ENCODE peak calls at places on chromosomes 16 and 17, in five cellular contexts. One of them, this sample, is unnamed.

GRCh38 chr17:39404542-39405378 is 3.3 kb upstream of the FBXL20 start:
- DNase-seq in mammary epithelial cell: peak
- DNase-seq in left ventricle myocardium inferior: no peak
- DNase-seq in tibial artery: no peak
- DNase-seq in A549: peak
- DNase-seq in this sample: no peak

GRCh38 chr16:87851141-87851587 is 18.1 kb downstream of the SLC7A5 start:
- DNase-seq in mammary epithelial cell: peak
- DNase-seq in tibial artery: no peak
- DNase-seq in left ventricle myocardium inferior: no peak
- DNase-seq in A549: no peak
- DNase-seq in this sample: peak

GRCh38 chr17:70820276-70820675 is 650.9 kb downstream of the KCNJ2 start:
- DNase-seq in mammary epithelial cell: no peak
- DNase-seq in tibial artery: no peak
- DNase-seq in A549: no peak
- DNase-seq in left ventricle myocardium inferior: no peak
- DNase-seq in this sample: no peak

GRCh38 chr17:72136692-72137550 is 16.1 kb downstream of the SOX9 start:
- DNase-seq in mammary epithelial cell: peak
- DNase-seq in left ventricle myocardium inferior: no peak
- DNase-seq in A549: peak
- DNase-seq in tibial artery: no peak
- DNase-seq in this sample: no peak

GRCh38 chr17:74217036-74217725 is 3.8 kb downstream of the TTYH2 start:
- DNase-seq in mammary epithelial cell: no peak
- DNase-seq in A549: peak
- DNase-seq in tibial artery: no peak
- DNase-seq in left ventricle myocardium inferior: no peak
- DNase-seq in this sample: peak

GRCh38 chr16:90040152-90041023 is 21.1 kb upstream of the DBNDD1 start:
- DNase-seq in tibial artery: no peak
- DNase-seq in mammary epithelial cell: no peak
- DNase-seq in A549: no peak
- DNase-seq in left ventricle myocardium inferior: no peak
- DNase-seq in this sample: no peak

GRCh38 chr16:56478228-56479049 is 27.1 kb downstream of the OGFOD1 start:
- DNase-seq in tibial artery: no peak
- DNase-seq in A549: no peak
- DNase-seq in mammary epithelial cell: no peak
- DNase-seq in left ventricle myocardium inferior: no peak
- DNase-seq in this sample: no peak

GRCh38 chr17:65287040-65287439 is 149.9 kb downstream of the RGS9 start:
- DNase-seq in mammary epithelial cell: no peak
- DNase-seq in tibial artery: no peak
- DNase-seq in A549: no peak
- DNase-seq in left ventricle myocardium inferior: no peak
- DNase-seq in this sample: no peak

GRCh38 chr17:82884341-82884871 is 44.6 kb upstream of the ZNF750 start:
- DNase-seq in left ventricle myocardium inferior: no peak
- DNase-seq in tibial artery: no peak
- DNase-seq in A549: no peak
- DNase-seq in mammary epithelial cell: no peak
- DNase-seq in this sample: no peak

GRCh38 chr17:22512997-22513538 is 820.7 kb downstream of the KCNJ18 start:
- DNase-seq in A549: peak
- DNase-seq in mammary epithelial cell: no peak
- DNase-seq in tibial artery: no peak
- DNase-seq in left ventricle myocardium inferior: no peak
- DNase-seq in this sample: no peak

GRCh38 chr17:7101531-7101930 is 13.1 kb downstream of the ASGR2 start:
- DNase-seq in A549: no peak
- DNase-seq in mammary epithelial cell: no peak
- DNase-seq in tibial artery: no peak
- DNase-seq in left ventricle myocardium inferior: no peak
- DNase-seq in this sample: no peak

GRCh38 chr17:10875984-10876555 is 38.2 kb upstream of the PIRT start:
- DNase-seq in tibial artery: no peak
- DNase-seq in A549: peak
- DNase-seq in mammary epithelial cell: peak
- DNase-seq in left ventricle myocardium inferior: no peak
- DNase-seq in this sample: peak

GRCh38 chr17:58344791-58345157 is 7.2 kb downstream of the SUPT4H1 start:
- DNase-seq in tibial artery: no peak
- DNase-seq in left ventricle myocardium inferior: no peak
- DNase-seq in mammary epithelial cell: no peak
- DNase-seq in A549: no peak
- DNase-seq in this sample: no peak

DNA sequence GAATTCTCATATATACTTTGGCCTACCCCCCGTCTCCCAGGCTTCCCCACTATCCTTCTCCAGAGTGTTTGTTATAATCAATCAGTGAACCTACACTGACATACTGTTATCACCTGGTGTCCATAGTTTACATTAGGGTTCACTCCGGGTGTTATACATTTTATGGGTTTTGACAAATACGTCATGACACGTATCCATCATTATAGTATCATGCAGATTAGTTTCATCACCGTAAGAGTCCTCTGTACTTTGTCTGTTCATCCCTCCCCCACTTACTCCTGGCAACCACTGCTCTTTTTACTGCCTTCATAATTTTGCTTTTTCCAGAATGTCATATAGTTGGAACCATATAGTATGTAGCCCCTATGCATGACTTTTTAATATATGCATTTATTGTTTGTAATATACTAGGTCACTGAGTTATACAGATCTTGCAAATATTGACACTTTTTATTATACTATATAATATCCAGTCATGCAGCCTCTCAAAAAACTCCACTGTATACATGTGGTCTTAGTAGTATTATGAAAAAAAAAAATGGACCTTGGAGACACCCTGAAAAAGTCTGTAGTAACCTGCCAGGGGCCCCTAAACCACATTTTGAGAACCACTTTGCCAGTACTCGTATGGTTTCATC is 28.4 kb downstream of the PPM1D start:
- DNase-seq in tibial artery: no peak
- DNase-seq in A549: no peak
- DNase-seq in left ventricle myocardium inferior: no peak
- DNase-seq in mammary epithelial cell: no peak
- DNase-seq in this sample: no peak
- H3K27ac ChIP-seq in tibial artery: no peak
- H3K27ac ChIP-seq in A549: no peak
- H3K27ac ChIP-seq in left ventricle myocardium inferior: no peak
- H3K27ac ChIP-seq in mammary epithelial cell: no peak
- H3K27ac ChIP-seq in this sample: no peak

DNA sequence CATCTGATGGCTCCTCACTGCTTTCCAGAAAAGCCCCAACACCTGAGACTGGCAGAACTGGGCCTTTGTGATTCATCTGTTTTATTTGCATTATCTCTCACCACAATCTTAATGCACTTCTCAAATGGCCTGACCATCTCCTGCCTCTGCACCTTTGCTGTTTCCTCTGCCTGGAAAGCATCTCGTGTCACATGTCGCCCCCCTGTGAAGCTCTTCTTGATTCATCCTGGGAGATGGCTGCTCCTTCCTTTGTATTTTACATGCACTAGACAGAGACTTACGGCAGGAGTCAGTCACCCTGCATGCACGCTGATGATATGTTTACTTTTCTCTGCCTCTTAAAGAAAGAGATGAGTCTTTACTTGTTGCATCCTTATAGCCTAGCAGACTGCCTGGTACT is 30.0 kb downstream of the HNF1B start:
- DNase-seq in mammary epithelial cell: no peak
- DNase-seq in tibial artery: no peak
- DNase-seq in left ventricle myocardium inferior: no peak
- DNase-seq in A549: peak
- DNase-seq in this sample: no peak
- H3K27ac ChIP-seq in mammary epithelial cell: no peak
- H3K27ac ChIP-seq in tibial artery: no peak
- H3K27ac ChIP-seq in left ventricle myocardium inferior: no peak
- H3K27ac ChIP-seq in A549: peak
- H3K27ac ChIP-seq in this sample: peak

GRCh38 chr16:86143666-86144065 is 244.7 kb downstream of the IRF8 start:
- DNase-seq in A549: no peak
- DNase-seq in mammary epithelial cell: no peak
- DNase-seq in left ventricle myocardium inferior: no peak
- DNase-seq in tibial artery: no peak
- DNase-seq in this sample: no peak

GRCh38 chr16:86137359-86137758 is 238.4 kb downstream of the IRF8 start:
- DNase-seq in A549: no peak
- DNase-seq in left ventricle myocardium inferior: no peak
- DNase-seq in tibial artery: no peak
- DNase-seq in mammary epithelial cell: no peak
- DNase-seq in this sample: no peak

GRCh38 chr16:86138121-86138944 is 239.4 kb downstream of the IRF8 start:
- DNase-seq in left ventricle myocardium inferior: no peak
- DNase-seq in tibial artery: no peak
- DNase-seq in mammary epithelial cell: no peak
- DNase-seq in A549: no peak
- DNase-seq in this sample: no peak

GRCh38 chr16:86145669-86146068 is 246.7 kb downstream of the IRF8 start:
- DNase-seq in A549: no peak
- DNase-seq in tibial artery: no peak
- DNase-seq in left ventricle myocardium inferior: no peak
- DNase-seq in mammary epithelial cell: no peak
- DNase-seq in this sample: no peak

GRCh38 chr16:86142801-86143236 is 243.9 kb downstream of the IRF8 start:
- DNase-seq in tibial artery: no peak
- DNase-seq in left ventricle myocardium inferior: no peak
- DNase-seq in A549: no peak
- DNase-seq in mammary epithelial cell: peak
- DNase-seq in this sample: no peak
- H3K27ac ChIP-seq in tibial artery: no peak
- H3K27ac ChIP-seq in left ventricle myocardium inferior: no peak
- H3K27ac ChIP-seq in A549: no peak
- H3K27ac ChIP-seq in mammary epithelial cell: no peak
- H3K27ac ChIP-seq in this sample: no peak

GRCh38 chr17:78790552-78790951 is 8.5 kb upstream of the CYTH1 start:
- DNase-seq in left ventricle myocardium inferior: no peak
- DNase-seq in tibial artery: no peak
- DNase-seq in mammary epithelial cell: no peak
- DNase-seq in A549: no peak
- DNase-seq in this sample: no peak

GRCh38 chr17:78794399-78794798 is 12.3 kb upstream of the CYTH1 start:
- DNase-seq in left ventricle myocardium inferior: no peak
- DNase-seq in tibial artery: no peak
- DNase-seq in A549: no peak
- DNase-seq in mammary epithelial cell: no peak
- DNase-seq in this sample: no peak

GRCh38 chr17:78793415-78793814 is 11.3 kb upstream of the CYTH1 start:
- DNase-seq in tibial artery: no peak
- DNase-seq in A549: no peak
- DNase-seq in mammary epithelial cell: no peak
- DNase-seq in left ventricle myocardium inferior: no peak
- DNase-seq in this sample: no peak

GRCh38 chr17:78793968-78794367 is 11.9 kb upstream of the CYTH1 start:
- DNase-seq in A549: no peak
- DNase-seq in mammary epithelial cell: no peak
- DNase-seq in tibial artery: no peak
- DNase-seq in left ventricle myocardium inferior: no peak
- DNase-seq in this sample: no peak

DNA sequence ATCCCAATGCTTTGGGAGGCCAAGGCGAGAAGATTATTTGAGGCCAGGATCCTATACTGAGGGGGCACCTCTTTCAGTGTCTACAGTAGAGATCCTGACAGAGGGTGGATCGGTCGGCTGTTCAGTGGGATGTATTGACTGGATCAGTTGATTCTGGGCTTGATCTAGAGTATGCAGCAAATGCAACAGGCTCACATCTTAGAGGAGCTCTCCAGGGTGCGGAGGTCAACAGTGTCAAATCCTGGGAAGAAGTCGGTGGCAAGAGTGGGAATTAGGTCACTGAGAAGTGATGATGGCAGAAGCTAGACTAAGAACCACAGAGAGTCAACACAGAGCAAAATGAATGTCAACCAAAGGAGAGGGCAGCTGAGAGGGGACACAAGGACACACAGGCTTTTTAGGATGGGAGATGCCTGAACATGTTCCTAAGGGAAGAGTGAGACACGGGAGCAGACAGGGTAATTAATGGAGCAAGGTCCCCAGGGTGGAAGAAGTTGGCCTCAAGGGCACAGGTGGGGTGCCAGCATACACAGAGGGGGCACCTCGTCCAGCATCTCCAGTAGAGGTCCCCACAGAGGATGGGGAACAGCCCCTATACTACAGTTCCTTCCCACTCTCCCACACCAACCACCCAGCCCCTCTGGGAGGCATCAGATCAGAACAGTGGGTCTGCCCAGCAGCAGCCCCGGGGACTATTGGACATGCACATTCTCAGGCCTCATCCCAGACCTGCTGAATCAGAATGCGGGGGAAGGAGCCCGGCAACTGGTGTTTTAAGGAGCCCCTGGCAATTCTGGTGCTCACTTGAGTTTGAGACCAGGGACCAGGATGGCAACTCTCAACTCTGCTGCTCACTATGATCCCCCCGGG is 10.0 kb upstream of the CYTH1 start:
- DNase-seq in left ventricle myocardium inferior: no peak
- DNase-seq in A549: no peak
- DNase-seq in tibial artery: no peak
- DNase-seq in mammary epithelial cell: no peak
- DNase-seq in this sample: no peak
- H3K27ac ChIP-seq in left ventricle myocardium inferior: peak
- H3K27ac ChIP-seq in A549: no peak
- H3K27ac ChIP-seq in tibial artery: peak
- H3K27ac ChIP-seq in mammary epithelial cell: no peak
- H3K27ac ChIP-seq in this sample: no peak